ENCODE peak calls at places on chromosome 7, in ten cellular contexts. U, Q, Y, T, N, P, Z, E, S and A are unnamed samples.
A peak's percentile ranks its signal among the peaks of the same experiment; 100 is the strongest.

GRCh38 chr7:8516976-8517375 is 83.6 kb downstream of the NXPH1 start:
- DNase-seq in U (no peak), Q (no peak), Y (no peak), T (no peak), N (no peak), P (no peak), Z (no peak), E (no peak), S (no peak), A (no peak)

GRCh38 chr7:151895695-151896485 is 19.0 kb upstream of the PRKAG2 start:
- DNase-seq in U (no peak), Q (no peak), Y (no peak), T (no peak), N (no peak), P (peak; percentile 37), Z (no peak), E (no peak), S (no peak), A (peak; percentile 41)

GRCh38 chr7:18455644-18456043 is 39.9 kb upstream of the HDAC9 start:
- DNase-seq in U (no peak), Q (no peak), Y (no peak), T (no peak), N (no peak), P (no peak), Z (no peak), E (no peak), S (no peak), A (no peak)

GRCh38 chr7:101537935-101538595 is 91.0 kb downstream of the MYL10 start:
- DNase-seq in U (no peak), Q (no peak), Y (no peak), T (no peak), N (no peak), P (no peak), Z (no peak), E (no peak), S (no peak), A (no peak)

GRCh38 chr7:33790746-33791145 is 114.6 kb upstream of the BMPER start:
- DNase-seq in U (no peak), Q (no peak), Y (no peak), T (no peak), N (no peak), P (no peak), Z (no peak), E (no peak), S (no peak), A (no peak)

GRCh38 chr7:50308301-50309129 is 4.0 kb downstream of the IKZF1 start:
- DNase-seq in U (no peak), Q (no peak), Y (no peak), T (no peak), N (no peak), P (no peak), Z (no peak), E (no peak), S (no peak), A (no peak)

GRCh38 chr7:106717254-106717996 is 56.5 kb upstream of the CCDC71L start:
- DNase-seq in U (no peak), Q (no peak), Y (no peak), T (no peak), N (no peak), P (peak; percentile 5), Z (no peak), E (no peak), S (no peak), A (no peak)

GRCh38 chr7:117582219-117582704 is 102.4 kb downstream of the CFTR start:
- DNase-seq in U (no peak), Q (no peak), Y (no peak), T (peak; percentile 68), N (no peak), P (peak; percentile 30), Z (no peak), E (peak; percentile 68), S (no peak), A (no peak)

GRCh38 chr7:92071032-92071431 is 63.2 kb downstream of the CYP51A1 start:
- DNase-seq in U (no peak), Q (no peak), Y (no peak), T (no peak), N (no peak), P (no peak), Z (no peak), E (no peak), S (no peak), A (no peak)

GRCh38 chr7:152615052-152615741 is 60.7 kb downstream of the XRCC2 start:
- DNase-seq in U (no peak), Q (no peak), Y (no peak), T (no peak), N (peak; percentile 95), P (peak; percentile 2), Z (no peak), E (no peak), S (no peak), A (no peak)